ENCODE peak calls at places on chromosomes 2 and 18, in six cellular contexts. One of them, this sample, is unnamed.

GRCh38 chr18:35178260-35178659 is 62.6 kb upstream of the ZNF397 start:
- DNase-seq in fibroblast of the aortic adventitia: peak
- DNase-seq in astrocyte of the spinal cord: peak
- DNase-seq in right cardiac atrium: no peak
- DNase-seq in gastrocnemius medialis: peak
- DNase-seq in mesendoderm: no peak
- DNase-seq in this sample: no peak

GRCh38 chr2:67612576-67612981 is 215.4 kb downstream of the ETAA1 start:
- DNase-seq in fibroblast of the aortic adventitia: peak
- DNase-seq in astrocyte of the spinal cord: no peak
- DNase-seq in right cardiac atrium: no peak
- DNase-seq in gastrocnemius medialis: peak
- DNase-seq in mesendoderm: no peak
- DNase-seq in this sample: no peak

GRCh38 chr2:207802650-207803049 is 32.9 kb upstream of the FZD5 start:
- DNase-seq in fibroblast of the aortic adventitia: no peak
- DNase-seq in astrocyte of the spinal cord: no peak
- DNase-seq in right cardiac atrium: no peak
- DNase-seq in gastrocnemius medialis: no peak
- DNase-seq in mesendoderm: no peak
- DNase-seq in this sample: no peak

GRCh38 chr2:240498958-240499260 is 58.9 kb downstream of the ANKMY1 start:
- DNase-seq in fibroblast of the aortic adventitia: no peak
- DNase-seq in astrocyte of the spinal cord: no peak
- DNase-seq in right cardiac atrium: no peak
- DNase-seq in gastrocnemius medialis: no peak
- DNase-seq in mesendoderm: no peak
- DNase-seq in this sample: no peak

GRCh38 chr2:158015428-158016076 is 86.1 kb upstream of the UPP2 start:
- DNase-seq in fibroblast of the aortic adventitia: no peak
- DNase-seq in astrocyte of the spinal cord: no peak
- DNase-seq in right cardiac atrium: no peak
- DNase-seq in gastrocnemius medialis: no peak
- DNase-seq in mesendoderm: peak
- DNase-seq in this sample: no peak

GRCh38 chr2:551621-552020 is 125.6 kb downstream of the TMEM18 start:
- DNase-seq in fibroblast of the aortic adventitia: no peak
- DNase-seq in astrocyte of the spinal cord: no peak
- DNase-seq in right cardiac atrium: no peak
- DNase-seq in gastrocnemius medialis: no peak
- DNase-seq in mesendoderm: peak
- DNase-seq in this sample: no peak

GRCh38 chr2:212815453-212815852 is 276.9 kb upstream of the ERBB4 start:
- DNase-seq in fibroblast of the aortic adventitia: no peak
- DNase-seq in astrocyte of the spinal cord: no peak
- DNase-seq in right cardiac atrium: no peak
- DNase-seq in gastrocnemius medialis: no peak
- DNase-seq in mesendoderm: no peak
- DNase-seq in this sample: no peak

GRCh38 chr2:40164736-40165502 is 287.0 kb downstream of the SLC8A1 start:
- DNase-seq in fibroblast of the aortic adventitia: no peak
- DNase-seq in astrocyte of the spinal cord: no peak
- DNase-seq in right cardiac atrium: peak
- DNase-seq in gastrocnemius medialis: no peak
- DNase-seq in mesendoderm: no peak
- DNase-seq in this sample: no peak

GRCh38 chr18:32893915-32894314 is 121.1 kb upstream of the KLHL14 start:
- DNase-seq in fibroblast of the aortic adventitia: no peak
- DNase-seq in astrocyte of the spinal cord: no peak
- DNase-seq in right cardiac atrium: no peak
- DNase-seq in gastrocnemius medialis: no peak
- DNase-seq in mesendoderm: peak
- DNase-seq in this sample: no peak

GRCh38 chr2:72090781-72091482 is 56.7 kb downstream of the CYP26B1 start:
- DNase-seq in fibroblast of the aortic adventitia: no peak
- DNase-seq in astrocyte of the spinal cord: no peak
- DNase-seq in right cardiac atrium: no peak
- DNase-seq in gastrocnemius medialis: no peak
- DNase-seq in mesendoderm: no peak
- DNase-seq in this sample: no peak

GRCh38 chr18:46388295-46388694 is 268.7 kb downstream of the LOXHD1 start:
- DNase-seq in fibroblast of the aortic adventitia: no peak
- DNase-seq in astrocyte of the spinal cord: no peak
- DNase-seq in right cardiac atrium: no peak
- DNase-seq in gastrocnemius medialis: no peak
- DNase-seq in mesendoderm: no peak
- DNase-seq in this sample: no peak

GRCh38 chr2:240329778-240330177 is 105.7 kb upstream of the GPC1 start:
- DNase-seq in fibroblast of the aortic adventitia: no peak
- DNase-seq in astrocyte of the spinal cord: no peak
- DNase-seq in right cardiac atrium: no peak
- DNase-seq in gastrocnemius medialis: no peak
- DNase-seq in mesendoderm: no peak
- DNase-seq in this sample: no peak

GRCh38 chr2:170236639-170237037 is 58.7 kb downstream of the MYO3B start:
- DNase-seq in fibroblast of the aortic adventitia: no peak
- DNase-seq in astrocyte of the spinal cord: no peak
- DNase-seq in right cardiac atrium: no peak
- DNase-seq in gastrocnemius medialis: no peak
- DNase-seq in mesendoderm: peak
- DNase-seq in this sample: no peak

GRCh38 chr2:42386684-42387083 is 25.7 kb upstream of the COX7A2L start:
- DNase-seq in fibroblast of the aortic adventitia: no peak
- DNase-seq in astrocyte of the spinal cord: no peak
- DNase-seq in right cardiac atrium: no peak
- DNase-seq in gastrocnemius medialis: no peak
- DNase-seq in mesendoderm: no peak
- DNase-seq in this sample: no peak

GRCh38 chr2:145258903-145259579 is 739.1 kb upstream of the ZEB2 start:
- DNase-seq in fibroblast of the aortic adventitia: no peak
- DNase-seq in astrocyte of the spinal cord: peak
- DNase-seq in right cardiac atrium: no peak
- DNase-seq in gastrocnemius medialis: no peak
- DNase-seq in mesendoderm: no peak
- DNase-seq in this sample: no peak

GRCh38 chr2:185608799-185609198 is 129.8 kb upstream of the FSIP2 start:
- DNase-seq in fibroblast of the aortic adventitia: peak
- DNase-seq in astrocyte of the spinal cord: peak
- DNase-seq in right cardiac atrium: no peak
- DNase-seq in gastrocnemius medialis: no peak
- DNase-seq in mesendoderm: no peak
- DNase-seq in this sample: no peak

GRCh38 chr2:128611421-128612320 is 293.0 kb upstream of the HS6ST1 start:
- DNase-seq in fibroblast of the aortic adventitia: no peak
- DNase-seq in astrocyte of the spinal cord: no peak
- DNase-seq in right cardiac atrium: peak
- DNase-seq in gastrocnemius medialis: no peak
- DNase-seq in mesendoderm: no peak
- DNase-seq in this sample: no peak

GRCh38 chr18:48767090-48767670 is 183.6 kb downstream of the SMAD7 start:
- DNase-seq in fibroblast of the aortic adventitia: peak
- DNase-seq in astrocyte of the spinal cord: peak
- DNase-seq in right cardiac atrium: peak
- DNase-seq in gastrocnemius medialis: peak
- DNase-seq in mesendoderm: peak
- DNase-seq in this sample: no peak

GRCh38 chr18:70234667-70235459 is 29.4 kb upstream of the RTTN start:
- DNase-seq in fibroblast of the aortic adventitia: no peak
- DNase-seq in astrocyte of the spinal cord: no peak
- DNase-seq in right cardiac atrium: peak
- DNase-seq in gastrocnemius medialis: no peak
- DNase-seq in mesendoderm: peak
- DNase-seq in this sample: no peak

GRCh38 chr2:13046557-13047165 is 329.9 kb downstream of the TRIB2 start:
- DNase-seq in fibroblast of the aortic adventitia: peak
- DNase-seq in astrocyte of the spinal cord: peak
- DNase-seq in right cardiac atrium: no peak
- DNase-seq in gastrocnemius medialis: no peak
- DNase-seq in mesendoderm: no peak
- DNase-seq in this sample: no peak

GRCh38 chr2:178242552-178242883 is 48.2 kb downstream of the OSBPL6 start:
- DNase-seq in fibroblast of the aortic adventitia: no peak
- DNase-seq in astrocyte of the spinal cord: no peak
- DNase-seq in right cardiac atrium: no peak
- DNase-seq in gastrocnemius medialis: no peak
- DNase-seq in mesendoderm: no peak
- DNase-seq in this sample: no peak

GRCh38 chr18:45841060-45841764 is 15.7 kb downstream of the SIGLEC15 start:
- DNase-seq in fibroblast of the aortic adventitia: no peak
- DNase-seq in astrocyte of the spinal cord: no peak
- DNase-seq in right cardiac atrium: no peak
- DNase-seq in gastrocnemius medialis: no peak
- DNase-seq in mesendoderm: no peak
- DNase-seq in this sample: no peak

GRCh38 chr2:41926614-41927580 is 120.9 kb upstream of the PKDCC start:
- DNase-seq in fibroblast of the aortic adventitia: no peak
- DNase-seq in astrocyte of the spinal cord: no peak
- DNase-seq in right cardiac atrium: peak
- DNase-seq in gastrocnemius medialis: peak
- DNase-seq in mesendoderm: no peak
- DNase-seq in this sample: no peak

GRCh38 chr2:70789304-70790078 is 952 bp downstream of the FIGLA start:
- DNase-seq in fibroblast of the aortic adventitia: peak
- DNase-seq in astrocyte of the spinal cord: peak
- DNase-seq in right cardiac atrium: peak
- DNase-seq in gastrocnemius medialis: peak
- DNase-seq in mesendoderm: peak
- DNase-seq in this sample: peak

GRCh38 chr2:29106980-29107388 is 8.2 kb upstream of the CLIP4 start:
- DNase-seq in fibroblast of the aortic adventitia: peak
- DNase-seq in astrocyte of the spinal cord: no peak
- DNase-seq in right cardiac atrium: no peak
- DNase-seq in gastrocnemius medialis: no peak
- DNase-seq in mesendoderm: no peak
- DNase-seq in this sample: no peak

GRCh38 chr2:172484253-172484652 is 56.9 kb downstream of the ITGA6 start:
- DNase-seq in fibroblast of the aortic adventitia: peak
- DNase-seq in astrocyte of the spinal cord: peak
- DNase-seq in right cardiac atrium: no peak
- DNase-seq in gastrocnemius medialis: no peak
- DNase-seq in mesendoderm: peak
- DNase-seq in this sample: no peak
- H3K4me3 ChIP-seq in fibroblast of the aortic adventitia: no peak
- H3K4me3 ChIP-seq in astrocyte of the spinal cord: no peak
- H3K4me3 ChIP-seq in right cardiac atrium: no peak
- H3K4me3 ChIP-seq in gastrocnemius medialis: no peak
- H3K4me3 ChIP-seq in mesendoderm: no peak
- H3K4me3 ChIP-seq in this sample: no peak

GRCh38 chr2:237664151-237664550 is 36.8 kb downstream of the LRRFIP1 start:
- DNase-seq in fibroblast of the aortic adventitia: no peak
- DNase-seq in astrocyte of the spinal cord: no peak
- DNase-seq in right cardiac atrium: peak
- DNase-seq in gastrocnemius medialis: no peak
- DNase-seq in mesendoderm: no peak
- DNase-seq in this sample: no peak

GRCh38 chr2:237662671-237663093 is 35.3 kb downstream of the LRRFIP1 start:
- DNase-seq in fibroblast of the aortic adventitia: peak
- DNase-seq in astrocyte of the spinal cord: peak
- DNase-seq in right cardiac atrium: peak
- DNase-seq in gastrocnemius medialis: peak
- DNase-seq in mesendoderm: peak
- DNase-seq in this sample: no peak

GRCh38 chr2:237660381-237660900 is 33.1 kb downstream of the LRRFIP1 start:
- DNase-seq in fibroblast of the aortic adventitia: no peak
- DNase-seq in astrocyte of the spinal cord: no peak
- DNase-seq in right cardiac atrium: no peak
- DNase-seq in gastrocnemius medialis: no peak
- DNase-seq in mesendoderm: no peak
- DNase-seq in this sample: no peak

GRCh38 chr2:237663517-237663916 is 36.1 kb downstream of the LRRFIP1 start:
- DNase-seq in fibroblast of the aortic adventitia: no peak
- DNase-seq in astrocyte of the spinal cord: no peak
- DNase-seq in right cardiac atrium: no peak
- DNase-seq in gastrocnemius medialis: no peak
- DNase-seq in mesendoderm: peak
- DNase-seq in this sample: no peak

DNA sequence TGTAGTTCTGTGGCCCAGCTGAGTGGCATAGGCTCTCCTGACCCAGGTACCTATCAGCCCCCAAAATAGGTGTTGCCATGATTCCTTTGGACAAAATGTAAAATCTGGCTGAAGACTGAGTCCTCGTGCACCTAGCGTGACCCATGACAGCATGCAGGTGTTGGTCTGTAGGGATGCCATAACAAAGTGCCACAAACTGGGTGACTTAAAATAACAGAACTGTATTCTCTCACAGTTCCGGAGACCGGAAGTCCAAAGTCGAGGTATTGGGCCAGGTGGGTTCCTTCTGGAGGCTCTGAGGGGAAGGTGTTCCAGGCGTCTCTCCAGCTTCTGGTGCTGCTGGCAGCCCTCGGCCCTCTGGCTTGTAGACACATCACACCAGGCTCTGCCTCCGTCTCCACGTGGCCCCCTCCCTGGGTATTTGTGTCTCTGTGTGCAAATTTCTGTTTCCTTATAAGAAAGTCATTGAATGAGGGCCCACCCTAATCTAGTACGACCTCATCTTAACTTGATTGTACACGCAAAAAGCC is 34.5 kb downstream of the LRRFIP1 start:
- DNase-seq in fibroblast of the aortic adventitia: no peak
- DNase-seq in astrocyte of the spinal cord: no peak
- DNase-seq in right cardiac atrium: no peak
- DNase-seq in gastrocnemius medialis: no peak
- DNase-seq in mesendoderm: no peak
- DNase-seq in this sample: no peak
- H3K4me3 ChIP-seq in fibroblast of the aortic adventitia: no peak
- H3K4me3 ChIP-seq in astrocyte of the spinal cord: no peak
- H3K4me3 ChIP-seq in right cardiac atrium: no peak
- H3K4me3 ChIP-seq in gastrocnemius medialis: no peak
- H3K4me3 ChIP-seq in mesendoderm: no peak
- H3K4me3 ChIP-seq in this sample: no peak

GRCh38 chr2:232641153-232641845 is 7.9 kb downstream of the EFHD1 start:
- DNase-seq in fibroblast of the aortic adventitia: no peak
- DNase-seq in astrocyte of the spinal cord: no peak
- DNase-seq in right cardiac atrium: no peak
- DNase-seq in gastrocnemius medialis: no peak
- DNase-seq in mesendoderm: peak
- DNase-seq in this sample: no peak

GRCh38 chr2:232646726-232647125 is 13.3 kb downstream of the EFHD1 start:
- DNase-seq in fibroblast of the aortic adventitia: no peak
- DNase-seq in astrocyte of the spinal cord: no peak
- DNase-seq in right cardiac atrium: no peak
- DNase-seq in gastrocnemius medialis: no peak
- DNase-seq in mesendoderm: no peak
- DNase-seq in this sample: no peak

GRCh38 chr2:232645061-232645460 is 11.7 kb downstream of the EFHD1 start:
- DNase-seq in fibroblast of the aortic adventitia: no peak
- DNase-seq in astrocyte of the spinal cord: no peak
- DNase-seq in right cardiac atrium: no peak
- DNase-seq in gastrocnemius medialis: no peak
- DNase-seq in mesendoderm: no peak
- DNase-seq in this sample: no peak

GRCh38 chr2:232643813-232644347 is 10.5 kb downstream of the EFHD1 start:
- DNase-seq in fibroblast of the aortic adventitia: no peak
- DNase-seq in astrocyte of the spinal cord: no peak
- DNase-seq in right cardiac atrium: no peak
- DNase-seq in gastrocnemius medialis: no peak
- DNase-seq in mesendoderm: no peak
- DNase-seq in this sample: no peak

GRCh38 chr2:232643147-232643425 is 9.7 kb downstream of the EFHD1 start:
- DNase-seq in fibroblast of the aortic adventitia: no peak
- DNase-seq in astrocyte of the spinal cord: no peak
- DNase-seq in right cardiac atrium: no peak
- DNase-seq in gastrocnemius medialis: no peak
- DNase-seq in mesendoderm: no peak
- DNase-seq in this sample: no peak
- H3K4me3 ChIP-seq in fibroblast of the aortic adventitia: no peak
- H3K4me3 ChIP-seq in astrocyte of the spinal cord: no peak
- H3K4me3 ChIP-seq in right cardiac atrium: no peak
- H3K4me3 ChIP-seq in gastrocnemius medialis: no peak
- H3K4me3 ChIP-seq in mesendoderm: no peak
- H3K4me3 ChIP-seq in this sample: no peak

GRCh38 chr2:180057706-180058412 is 50.8 kb upstream of the CWC22 start:
- DNase-seq in fibroblast of the aortic adventitia: no peak
- DNase-seq in astrocyte of the spinal cord: no peak
- DNase-seq in right cardiac atrium: no peak
- DNase-seq in gastrocnemius medialis: no peak
- DNase-seq in mesendoderm: peak
- DNase-seq in this sample: no peak
- H3K4me3 ChIP-seq in fibroblast of the aortic adventitia: no peak
- H3K4me3 ChIP-seq in astrocyte of the spinal cord: no peak
- H3K4me3 ChIP-seq in right cardiac atrium: no peak
- H3K4me3 ChIP-seq in gastrocnemius medialis: no peak
- H3K4me3 ChIP-seq in mesendoderm: no peak
- H3K4me3 ChIP-seq in this sample: no peak

This sample was measured in GM06990.